ENCODE peak calls at places on chromosomes 13 and 19, in four cellular contexts. One of them, this sample, is unnamed.

GRCh38 chr19:5991244-5991838 is 13.4 kb upstream of the RANBP3 start:
- DNase-seq in neural progenitor cell: no peak
- DNase-seq in astrocyte of the cerebellum: no peak
- DNase-seq in fibroblast of mammary gland: no peak
- DNase-seq in this sample: no peak

GRCh38 chr13:20713751-20714150 is 10.3 kb downstream of the IL17D start:
- DNase-seq in neural progenitor cell: no peak
- DNase-seq in astrocyte of the cerebellum: no peak
- DNase-seq in fibroblast of mammary gland: peak
- DNase-seq in this sample: no peak

GRCh38 chr19:45779231-45780145 is 2.8 kb downstream of the DMPK start:
- DNase-seq in neural progenitor cell: peak
- DNase-seq in astrocyte of the cerebellum: no peak
- DNase-seq in fibroblast of mammary gland: peak
- DNase-seq in this sample: no peak

GRCh38 chr19:50290011-50290410 is 39.2 kb downstream of the KCNC3 start:
- DNase-seq in neural progenitor cell: peak
- DNase-seq in astrocyte of the cerebellum: no peak
- DNase-seq in fibroblast of mammary gland: no peak
- DNase-seq in this sample: no peak

GRCh38 chr19:10521461-10522216 is 4.4 kb upstream of the S1PR5 start:
- DNase-seq in neural progenitor cell: no peak
- DNase-seq in astrocyte of the cerebellum: no peak
- DNase-seq in fibroblast of mammary gland: no peak
- DNase-seq in this sample: no peak

GRCh38 chr19:51025809-51026553 is 435 bp downstream of the KLK11 start:
- DNase-seq in neural progenitor cell: no peak
- DNase-seq in astrocyte of the cerebellum: no peak
- DNase-seq in fibroblast of mammary gland: no peak
- DNase-seq in this sample: no peak

GRCh38 chr19:39870171-39870971 is 24.2 kb upstream of the FBL start:
- DNase-seq in neural progenitor cell: peak
- DNase-seq in astrocyte of the cerebellum: no peak
- DNase-seq in fibroblast of mammary gland: no peak
- DNase-seq in this sample: no peak

GRCh38 chr13:55219538-55219937 is 1921.2 kb upstream of the PRR20A start:
- DNase-seq in neural progenitor cell: peak
- DNase-seq in astrocyte of the cerebellum: no peak
- DNase-seq in fibroblast of mammary gland: no peak
- DNase-seq in this sample: no peak

GRCh38 chr19:1093330-1093729 is 1.8 kb downstream of the POLR2E start:
- DNase-seq in neural progenitor cell: no peak
- DNase-seq in astrocyte of the cerebellum: no peak
- DNase-seq in fibroblast of mammary gland: no peak
- DNase-seq in this sample: no peak

GRCh38 chr19:19900124-19900523 is 622 bp upstream of the ZNF93 start:
- DNase-seq in neural progenitor cell: no peak
- DNase-seq in astrocyte of the cerebellum: peak
- DNase-seq in fibroblast of mammary gland: peak
- DNase-seq in this sample: peak

GRCh38 chr19:33740811-33741396 is 55.8 kb upstream of the KCTD15 start:
- DNase-seq in neural progenitor cell: peak
- DNase-seq in astrocyte of the cerebellum: peak
- DNase-seq in fibroblast of mammary gland: peak
- DNase-seq in this sample: no peak

GRCh38 chr13:50401721-50402510 is 386.7 kb downstream of the KCNRG start:
- DNase-seq in neural progenitor cell: no peak
- DNase-seq in astrocyte of the cerebellum: no peak
- DNase-seq in fibroblast of mammary gland: peak
- DNase-seq in this sample: no peak

DNA sequence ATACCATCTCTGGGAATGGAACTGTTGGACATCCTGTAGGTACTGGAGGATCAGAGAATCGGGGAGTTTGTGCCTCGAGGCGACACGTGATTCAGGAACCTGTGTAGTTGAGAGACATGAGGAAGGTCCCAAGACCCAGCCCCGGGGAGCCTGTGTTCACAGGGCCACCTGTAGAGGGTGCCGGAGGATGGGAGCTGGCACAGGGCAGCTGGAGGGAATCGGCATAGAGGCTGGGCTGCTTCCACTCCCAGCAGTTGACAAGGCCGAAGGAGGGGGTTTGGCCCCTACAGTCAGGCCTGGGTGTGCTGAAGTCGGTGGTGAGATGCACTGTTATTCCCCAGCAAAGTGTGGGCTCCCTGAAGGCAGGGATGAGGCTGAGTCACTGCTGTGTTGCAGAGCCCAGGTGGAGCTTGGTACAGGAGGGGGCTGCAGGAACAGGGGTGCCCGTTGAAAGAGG is 2.5 kb upstream of the ISYNA1 start:
- DNase-seq in neural progenitor cell: no peak
- DNase-seq in astrocyte of the cerebellum: no peak
- DNase-seq in fibroblast of mammary gland: no peak
- DNase-seq in this sample: no peak
- TF ChIP-seq CTCF in neural progenitor cell: peak
- TF ChIP-seq CTCF in astrocyte of the cerebellum: peak
- TF ChIP-seq CTCF in fibroblast of mammary gland: peak
- TF ChIP-seq CTCF in this sample: peak

GRCh38 chr19:41427647-41428480 is 690 bp upstream of the B3GNT8 start:
- DNase-seq in neural progenitor cell: peak
- DNase-seq in astrocyte of the cerebellum: no peak
- DNase-seq in fibroblast of mammary gland: no peak
- DNase-seq in this sample: no peak
- H3K4me3 ChIP-seq in neural progenitor cell: peak
- H3K4me3 ChIP-seq in astrocyte of the cerebellum: peak
- H3K4me3 ChIP-seq in fibroblast of mammary gland: peak
- H3K4me3 ChIP-seq in this sample: peak

GRCh38 chr19:2944775-2945574 is at the start of gene ZNF77:
- DNase-seq in neural progenitor cell: peak
- DNase-seq in astrocyte of the cerebellum: peak
- DNase-seq in fibroblast of mammary gland: peak
- DNase-seq in this sample: peak
- TF ChIP-seq CTCF in neural progenitor cell: no peak
- TF ChIP-seq CTCF in astrocyte of the cerebellum: no peak
- TF ChIP-seq CTCF in fibroblast of mammary gland: no peak
- TF ChIP-seq CTCF in this sample: no peak

DNA sequence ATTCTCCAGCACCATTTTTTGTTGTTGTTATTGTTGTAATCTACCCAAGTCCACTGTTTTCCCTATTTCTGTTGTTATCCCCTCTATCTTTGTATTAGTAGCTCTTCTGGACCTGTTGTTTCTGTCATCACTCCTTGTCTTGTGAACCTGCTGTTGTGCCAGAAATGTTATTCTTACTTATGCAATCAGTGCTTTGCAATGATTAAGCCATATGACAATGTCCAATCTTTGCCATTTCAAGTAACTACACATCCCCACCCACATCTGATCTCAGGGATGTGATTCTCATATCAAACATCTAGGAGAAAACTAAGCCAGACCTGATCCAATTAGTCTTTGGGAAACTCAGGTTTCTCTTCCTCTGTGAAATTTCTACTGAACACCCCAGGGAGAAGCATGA is 472.6 kb upstream of the KLHL1 start:
- DNase-seq in neural progenitor cell: no peak
- DNase-seq in astrocyte of the cerebellum: no peak
- DNase-seq in fibroblast of mammary gland: no peak
- DNase-seq in this sample: no peak
- H3K4me3 ChIP-seq in neural progenitor cell: no peak
- H3K4me3 ChIP-seq in astrocyte of the cerebellum: no peak
- H3K4me3 ChIP-seq in fibroblast of mammary gland: no peak
- H3K4me3 ChIP-seq in this sample: no peak

GRCh38 chr13:94716016-94716415 is 3.7 kb upstream of the SOX21 start:
- DNase-seq in neural progenitor cell: peak
- DNase-seq in astrocyte of the cerebellum: no peak
- DNase-seq in fibroblast of mammary gland: no peak
- DNase-seq in this sample: no peak
- TF ChIP-seq CTCF in neural progenitor cell: peak
- TF ChIP-seq CTCF in astrocyte of the cerebellum: peak
- TF ChIP-seq CTCF in fibroblast of mammary gland: peak
- TF ChIP-seq CTCF in this sample: peak

DNA sequence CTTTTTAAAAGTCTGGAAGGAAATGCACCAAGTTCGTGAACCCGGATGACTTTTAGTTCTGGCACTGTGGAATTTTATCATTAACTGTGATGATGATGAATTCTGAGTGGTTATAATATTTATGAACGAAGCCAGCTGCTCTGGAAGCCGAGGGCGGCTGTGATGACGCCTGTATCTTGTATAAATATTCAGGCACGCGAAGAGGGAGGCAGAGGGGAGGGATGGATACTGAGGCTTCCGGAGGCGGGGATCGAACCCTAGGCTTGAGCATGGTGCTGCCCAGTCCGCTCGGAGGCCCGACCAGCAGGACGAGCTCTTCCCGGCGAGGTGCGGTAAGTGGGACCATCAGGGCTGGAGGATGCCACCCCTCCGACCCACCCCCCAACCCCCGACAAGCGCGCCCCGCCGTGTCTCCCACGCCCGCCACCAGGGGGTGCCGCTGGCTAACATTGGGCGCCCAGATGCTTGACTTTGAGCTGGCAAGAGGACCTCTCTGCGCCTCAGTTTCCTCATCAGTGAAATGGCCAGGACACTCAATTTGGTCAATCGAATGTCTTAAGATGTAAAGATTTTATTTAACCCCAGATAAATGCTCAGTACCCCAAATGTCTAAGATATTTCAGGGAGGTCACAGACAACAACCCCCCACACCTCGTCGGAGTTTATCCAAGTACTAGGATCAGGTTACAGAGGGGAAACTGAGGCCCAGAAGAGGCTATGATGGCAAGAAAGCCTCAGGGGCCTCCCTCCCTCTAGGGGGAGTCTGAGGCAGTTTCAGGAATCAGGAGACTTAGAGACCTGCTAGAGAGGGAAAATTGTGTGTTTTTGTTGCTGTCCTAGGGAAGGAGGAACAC is 4.5 kb upstream of the RAB3A start:
- DNase-seq in neural progenitor cell: peak
- DNase-seq in astrocyte of the cerebellum: no peak
- DNase-seq in fibroblast of mammary gland: peak
- DNase-seq in this sample: no peak
- H3K4me3 ChIP-seq in neural progenitor cell: no peak
- H3K4me3 ChIP-seq in astrocyte of the cerebellum: no peak
- H3K4me3 ChIP-seq in fibroblast of mammary gland: peak
- H3K4me3 ChIP-seq in this sample: no peak

GRCh38 chr19:41144403-41144802 is 30.2 kb downstream of the CYP2F1 start:
- DNase-seq in neural progenitor cell: peak
- DNase-seq in astrocyte of the cerebellum: peak
- DNase-seq in fibroblast of mammary gland: peak
- DNase-seq in this sample: no peak
- TF ChIP-seq CTCF in neural progenitor cell: peak
- TF ChIP-seq CTCF in astrocyte of the cerebellum: peak
- TF ChIP-seq CTCF in fibroblast of mammary gland: peak
- TF ChIP-seq CTCF in this sample: peak

This sample was measured in epithelial cell of proximal tubule.